ENCODE peak calls at places on chromosomes 1 and 21, in five cellular contexts. F is GM19239, W is head of caudate nucleus, I is GM23338, K is GM12891. B is an unnamed sample.

GRCh38 chr1:223248001-223248786 is 105.1 kb upstream of the TLR5 start:
- DNase-seq in K (no peak), I (no peak), F (no peak), W (no peak), B (no peak)

GRCh38 chr1:1173061-1173792 is 453 bp upstream of the TTLL10 start:
- DNase-seq in I (no peak), W (no peak), F (no peak), K (no peak), B (no peak)

GRCh38 chr1:22285545-22286396 is 142.9 kb upstream of the WNT4 start:
- DNase-seq in W (no peak), I (no peak), K (no peak), F (no peak), B (no peak)

GRCh38 chr1:52544665-52545525 is 8.0 kb downstream of the TUT4 start:
- DNase-seq in F (no peak), W (no peak), I (no peak), K (no peak), B (no peak)

GRCh38 chr21:41141031-41141457 is 26.9 kb upstream of the BACE2 start:
- DNase-seq in I (no peak), F (no peak), K (no peak), W (no peak), B (no peak)

GRCh38 chr1:169163059-169163458 is 56.6 kb downstream of the ATP1B1 start:
- DNase-seq in I (no peak), K (no peak), W (peak), F (no peak), B (no peak)

GRCh38 chr1:173112129-173112528 is 61.4 kb upstream of the TNFSF18 start:
- DNase-seq in F (no peak), K (no peak), I (no peak), W (no peak), B (no peak)

GRCh38 chr1:93447481-93448291 is at the start of gene FNBP1L:
- DNase-seq in F (no peak), W (peak), K (peak), I (peak), B (peak)

GRCh38 chr1:74316302-74316701 is 81.1 kb downstream of the TNNI3K start:
- DNase-seq in F (no peak), K (no peak), W (no peak), I (peak), B (no peak)

GRCh38 chr1:224644553-224645154 is 28.5 kb downstream of the CNIH3 start:
- DNase-seq in K (peak), F (peak), W (peak), I (peak), B (no peak)

GRCh38 chr21:39048574-39048973 is 134.7 kb downstream of the PSMG1 start:
- DNase-seq in W (no peak), I (no peak), F (no peak), K (no peak), B (no peak)

GRCh38 chr1:52306227-52307006 is 59.6 kb downstream of the CC2D1B start:
- DNase-seq in I (no peak), K (no peak), F (no peak), W (no peak), B (no peak)

GRCh38 chr1:218317061-218317460 is 28.1 kb upstream of the TGFB2 start:
- DNase-seq in F (no peak), W (no peak), I (no peak), K (no peak), B (no peak)

GRCh38 chr1:6249732-6250689 is 6.0 kb downstream of the HES3 start:
- DNase-seq in W (no peak), F (no peak), I (peak), K (no peak), B (no peak)

GRCh38 chr1:15700510-15700909 is 16.4 kb downstream of the PLEKHM2 start:
- DNase-seq in F (no peak), W (no peak), K (no peak), I (no peak), B (no peak)

GRCh38 chr21:41859297-41859980 is 19.7 kb downstream of the PRDM15 start:
- DNase-seq in W (no peak), I (no peak), F (no peak), K (no peak), B (no peak)

GRCh38 chr1:12617511-12617900 is 504 bp downstream of the DHRS3 start:
- DNase-seq in F (no peak), K (no peak), W (no peak), I (peak), B (no peak)

GRCh38 chr1:72006092-72006491 is 276.2 kb downstream of the NEGR1 start:
- DNase-seq in W (no peak), I (no peak), F (no peak), K (no peak), B (no peak)

GRCh38 chr1:14440731-14441130 is 157.8 kb upstream of the KAZN start:
- DNase-seq in W (no peak), F (no peak), K (no peak), I (no peak), B (no peak)

GRCh38 chr1:150273310-150273709 is 720 bp downstream of the C1orf54 start:
- DNase-seq in F (no peak), K (no peak), I (peak), W (no peak), B (no peak)

GRCh38 chr21:41247976-41248545 is 68.5 kb upstream of the FAM3B start:
- DNase-seq in F (no peak), K (no peak), W (no peak), I (no peak), B (no peak)

GRCh38 chr1:46425740-46426139 is 31.6 kb downstream of the FAAH start:
- DNase-seq in I (no peak), F (no peak), W (no peak), K (no peak), B (no peak)

GRCh38 chr1:162694911-162695310 is 62.6 kb downstream of the DDR2 start:
- DNase-seq in F (no peak), K (no peak), I (no peak), W (no peak), B (no peak)

GRCh38 chr1:234533034-234533571 is 54.1 kb upstream of the TARBP1 start:
- DNase-seq in I (no peak), K (no peak), F (no peak), W (peak), B (peak)

GRCh38 chr1:3369437-3370076 is 84.9 kb upstream of the ARHGEF16 start:
- DNase-seq in K (no peak), W (peak), I (no peak), F (no peak), B (peak)

GRCh38 chr1:19762175-19762779 is 37.4 kb downstream of the TMCO4 start:
- DNase-seq in K (peak), W (peak), I (peak), F (peak), B (no peak)

GRCh38 chr1:156742017-156742416 is 1.1 kb upstream of the MRPL24 start:
- DNase-seq in F (no peak), K (no peak), W (no peak), I (no peak), B (no peak)

GRCh38 chr1:47650205-47650604 is 212.4 kb downstream of the FOXD2 start:
- DNase-seq in K (no peak), F (no peak), W (no peak), I (no peak), B (no peak)

GRCh38 chr1:96076589-96076988 is 645.0 kb upstream of the PTBP2 start:
- DNase-seq in K (no peak), F (no peak), I (no peak), W (no peak), B (no peak)

GRCh38 chr1:204149107-204149506 is 2.7 kb downstream of the ETNK2 start:
- DNase-seq in F (no peak), W (no peak), I (no peak), K (no peak), B (no peak)

GRCh38 chr1:154747841-154748766 is 122.0 kb downstream of the KCNN3 start:
- DNase-seq in W (peak), I (no peak), F (peak), K (peak), B (no peak)

GRCh38 chr1:18881642-18882431 is 20.5 kb downstream of the ALDH4A1 start:
- DNase-seq in F (no peak), W (no peak), I (no peak), K (no peak), B (no peak)

GRCh38 chr1:113390871-113391642 is 742 bp downstream of the MAGI3 start:
- DNase-seq in K (peak), I (peak), F (peak), W (peak), B (peak)

GRCh38 chr1:180837025-180837424 is 75.7 kb upstream of the KIAA1614 start:
- DNase-seq in I (peak), K (no peak), F (no peak), W (no peak), B (no peak)

GRCh38 chr1:16181887-16182719 is 26.2 kb upstream of the EPHA2 start:
- DNase-seq in K (no peak), W (no peak), F (no peak), I (peak), B (peak)

GRCh38 chr1:115429242-115429641 is 91.2 kb upstream of the NGF start:
- DNase-seq in I (no peak), K (no peak), F (no peak), W (no peak), B (no peak)

GRCh38 chr1:192475970-192476369 is 99.6 kb upstream of the RGS1 start:
- DNase-seq in K (no peak), I (no peak), F (no peak), W (no peak), B (no peak)

GRCh38 chr1:226938903-226939438 is 1.1 kb upstream of the COQ8A start:
- DNase-seq in F (no peak), W (no peak), I (no peak), K (no peak), B (no peak)

GRCh38 chr21:28516996-28517592 is 475.6 kb downstream of the LTN1 start:
- DNase-seq in K (peak), W (peak), I (peak), F (peak), B (peak)

B was measured in left cardiac atrium.